ENCODE peak calls at places on chromosomes 5 and 9, in ten cellular contexts. H, O, B, E, N, W, D, K, M and Y are unnamed samples.

GRCh38 chr9:78325846-78326350 is 29.0 kb downstream of the PSAT1 start:
- DNase-seq in H (no peak), O (no peak), B (no peak), E (no peak), N (no peak), W (no peak), D (no peak), K (no peak), M (no peak), Y (no peak)

GRCh38 chr5:172801184-172801671 is 30.2 kb upstream of the DUSP1 start:
- DNase-seq in H (no peak), O (no peak), B (peak; percentile 76), E (no peak), N (no peak), W (peak; percentile 97), D (no peak), K (no peak), M (peak; percentile 83), Y (peak; percentile 96)

GRCh38 chr9:135779571-135779970 is 77.6 kb downstream of the KCNT1 start:
- DNase-seq in H (no peak), O (no peak), B (no peak), E (no peak), N (no peak), W (no peak), D (no peak), K (no peak), M (no peak), Y (no peak)

GRCh38 chr5:3590967-3591900 is 4.4 kb upstream of the IRX1 start:
- DNase-seq in H (no peak), O (no peak), B (no peak), E (no peak), N (no peak), W (no peak), D (no peak), K (no peak), M (no peak), Y (no peak)

GRCh38 chr9:4116708-4117460 is 183.0 kb downstream of the GLIS3 start:
- DNase-seq in H (no peak), O (no peak), B (no peak), E (peak; percentile 49), N (no peak), W (no peak), D (no peak), K (no peak), M (no peak), Y (peak; percentile 75)

GRCh38 chr9:34717996-34718614 is 8.2 kb upstream of the CCL21 start:
- DNase-seq in H (no peak), O (no peak), B (no peak), E (no peak), N (no peak), W (no peak), D (no peak), K (no peak), M (no peak), Y (no peak)

GRCh38 chr5:90474235-90475107 is at the start of the genes MBLAC2 and POLR3G:
- DNase-seq in H (peak; percentile 93), O (peak; percentile 94), B (peak; percentile 93), E (peak; percentile 90), N (peak; percentile 95), W (peak; percentile 88), D (peak; percentile 93), K (peak; percentile 91), M (peak; percentile 62), Y (peak; percentile 88)

GRCh38 chr9:1979815-1980367 is 35.3 kb upstream of the SMARCA2 start:
- DNase-seq in H (no peak), O (no peak), B (peak; percentile 73), E (no peak), N (peak; percentile 51), W (peak; percentile 93), D (peak; percentile 74), K (peak; percentile 21), M (peak; percentile 63), Y (peak; percentile 51)

GRCh38 chr5:131671409-131671808 is 36.4 kb upstream of the RAPGEF6 start:
- DNase-seq in H (no peak), O (no peak), B (peak; percentile 17), E (no peak), N (no peak), W (no peak), D (no peak), K (no peak), M (no peak), Y (no peak)

GRCh38 chr5:71483355-71483754 is 27.9 kb downstream of the BDP1 start:
- DNase-seq in H (no peak), O (no peak), B (peak; percentile 89), E (no peak), N (no peak), W (peak; percentile 91), D (no peak), K (no peak), M (peak; percentile 73), Y (peak; percentile 63)

GRCh38 chr5:135040331-135041144 is 6.5 kb upstream of the PITX1 start:
- DNase-seq in H (no peak), O (no peak), B (no peak), E (no peak), N (no peak), W (no peak), D (no peak), K (no peak), M (no peak), Y (no peak)
- H3K4me3 ChIP-seq in H (no peak overlapping the region), O (no peak overlapping the region), B (no peak overlapping the region), E (no peak overlapping the region), N (no peak overlapping the region), W (no peak overlapping the region), D (no peak overlapping the region), K (no peak overlapping the region), M (no peak overlapping the region), Y (no peak overlapping the region)

GRCh38 chr9:9920425-9920824 is 692.4 kb downstream of the PTPRD start:
- DNase-seq in H (no peak), O (no peak), B (no peak), E (no peak), N (no peak), W (no peak), D (no peak), K (no peak), M (no peak), Y (no peak)
- TF ChIP-seq CTCF in H (no peak), O (peak; percentile 44), B (peak; percentile 36), E (no peak), N (no peak), W (no peak), D (no peak), K (no peak), M (peak; percentile 32), Y (no peak)

GRCh38 chr9:130824616-130825015 is 10.4 kb upstream of the ABL1 start:
- DNase-seq in H (no peak), O (no peak), B (no peak), E (no peak), N (no peak), W (no peak), D (no peak), K (no peak), M (no peak), Y (no peak)

GRCh38 chr9:130825809-130826208 is 9.2 kb upstream of the ABL1 start:
- DNase-seq in H (no peak), O (no peak), B (no peak), E (no peak), N (no peak), W (no peak), D (no peak), K (no peak), M (no peak), Y (no peak)

GRCh38 chr9:130825051-130825651 is 9.9 kb upstream of the ABL1 start:
- DNase-seq in H (peak; percentile 64), O (no peak), B (peak; percentile 93), E (no peak), N (no peak), W (peak; percentile 81), D (no peak), K (no peak), M (peak; percentile 32), Y (peak; percentile 78)

GRCh38 chr9:130823435-130823834 is 11.6 kb upstream of the ABL1 start:
- DNase-seq in H (no peak), O (no peak), B (no peak), E (no peak), N (no peak), W (peak; percentile 63), D (no peak), K (no peak), M (no peak), Y (no peak)

DNA sequence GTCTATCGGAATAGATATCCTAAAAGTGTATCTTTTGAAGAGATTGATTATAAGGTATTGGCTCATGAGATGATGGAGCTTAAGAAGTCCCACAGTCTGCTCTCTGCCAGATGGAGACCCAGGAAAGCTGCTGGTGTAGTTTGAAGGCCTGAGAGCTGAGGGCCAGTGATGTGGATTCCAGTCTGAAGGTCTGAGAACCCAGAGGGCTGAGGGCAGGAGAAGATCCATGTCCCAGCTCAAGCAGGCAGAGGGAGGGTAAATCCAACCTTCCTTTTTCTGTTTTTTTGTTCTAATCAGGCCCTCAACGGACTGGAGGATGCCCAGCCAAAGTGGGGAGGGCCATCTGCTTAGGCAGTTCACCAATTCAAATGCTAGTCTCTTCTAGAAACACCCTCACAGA is 11.0 kb upstream of the ABL1 start:
- DNase-seq in H (no peak), O (no peak), B (no peak), E (no peak), N (no peak), W (no peak), D (no peak), K (no peak), M (no peak), Y (no peak)
- H3K4me3 ChIP-seq in H (no peak overlapping the region), O (no peak overlapping the region), B (no peak overlapping the region), E (no peak overlapping the region), N (no peak overlapping the region), W (no peak overlapping the region), D (no peak overlapping the region), K (no peak overlapping the region), M (no peak overlapping the region), Y (no peak overlapping the region)

GRCh38 chr5:135866044-135866443 is 29.6 kb downstream of the IL9 start:
- DNase-seq in H (no peak), O (no peak), B (no peak), E (no peak), N (no peak), W (no peak), D (no peak), K (no peak), M (no peak), Y (no peak)

GRCh38 chr5:135868681-135869080 is 27.0 kb downstream of the IL9 start:
- DNase-seq in H (no peak), O (no peak), B (no peak), E (no peak), N (no peak), W (no peak), D (no peak), K (no peak), M (no peak), Y (no peak)

GRCh38 chr5:135869151-135869737 is 26.4 kb downstream of the IL9 start:
- DNase-seq in H (no peak), O (no peak), B (no peak), E (no peak), N (no peak), W (no peak), D (no peak), K (no peak), M (no peak), Y (no peak)

GRCh38 chr5:135869935-135870334 is 25.7 kb downstream of the IL9 start:
- DNase-seq in H (no peak), O (no peak), B (no peak), E (no peak), N (no peak), W (no peak), D (no peak), K (no peak), M (no peak), Y (no peak)

DNA sequence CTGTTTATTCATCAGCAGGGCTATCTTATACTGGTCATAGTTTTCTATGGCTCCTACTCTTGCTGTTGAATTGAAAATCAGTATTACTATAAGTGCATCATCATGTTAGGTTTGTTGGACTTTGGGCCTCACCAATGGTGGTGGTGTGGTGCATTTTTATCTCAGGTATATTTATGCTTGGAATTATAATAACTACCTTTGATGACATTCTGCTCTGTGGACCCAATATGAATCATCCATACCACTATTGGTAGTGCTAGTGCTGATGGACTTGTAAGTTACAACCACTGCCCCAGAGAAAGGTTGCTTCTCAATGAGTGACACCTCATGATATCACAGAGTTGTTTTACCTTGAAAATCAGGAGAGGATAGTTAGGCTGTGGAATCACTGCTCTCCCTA is 28.0 kb downstream of the IL9 start:
- DNase-seq in H (no peak), O (no peak), B (no peak), E (no peak), N (no peak), W (no peak), D (no peak), K (no peak), M (no peak), Y (no peak)
- TF ChIP-seq CTCF in H (no peak), O (no peak), B (no peak), E (no peak), N (no peak), W (no peak), D (no peak), K (no peak), M (no peak), Y (no peak)